ENCODE peak calls at places on chromosome 17, in nine cellular contexts. One of them, this sample, is unnamed.

GRCh38 chr17:45228985-45229517 is 7.4 kb downstream of the FMNL1 start:
- DNase-seq in HFF-Myc: peak; percentile 36
- DNase-seq in pancreas: peak; percentile 49
- DNase-seq in renal cortical epithelial cell: peak; percentile 71
- DNase-seq in neural crest cell: no peak
- DNase-seq in lower leg skin: peak; percentile 87
- DNase-seq in T-helper 1 cell: peak; percentile 64
- DNase-seq in hippocampal formation: peak; percentile 56
- DNase-seq in NCI-H1436: no peak
- DNase-seq in this sample: peak; percentile 81

GRCh38 chr17:64781810-64782555 is 119.9 kb upstream of the SMURF2 start:
- DNase-seq in HFF-Myc: no peak
- DNase-seq in pancreas: no peak
- DNase-seq in renal cortical epithelial cell: no peak
- DNase-seq in neural crest cell: no peak
- DNase-seq in lower leg skin: peak; percentile 19
- DNase-seq in T-helper 1 cell: no peak
- DNase-seq in hippocampal formation: no peak
- DNase-seq in NCI-H1436: no peak
- DNase-seq in this sample: no peak

GRCh38 chr17:28871056-28871579 is 16.3 kb downstream of the ERAL1 start:
- DNase-seq in HFF-Myc: no peak
- DNase-seq in pancreas: no peak
- DNase-seq in renal cortical epithelial cell: no peak
- DNase-seq in neural crest cell: no peak
- DNase-seq in lower leg skin: no peak
- DNase-seq in T-helper 1 cell: peak; percentile 18
- DNase-seq in hippocampal formation: no peak
- DNase-seq in NCI-H1436: no peak
- DNase-seq in this sample: no peak

GRCh38 chr17:6427284-6427781 is 7.6 kb downstream of the AIPL1 start:
- DNase-seq in HFF-Myc: no peak
- DNase-seq in pancreas: no peak
- DNase-seq in renal cortical epithelial cell: peak; percentile 32
- DNase-seq in neural crest cell: no peak
- DNase-seq in lower leg skin: no peak
- DNase-seq in T-helper 1 cell: peak; percentile 46
- DNase-seq in hippocampal formation: no peak
- DNase-seq in NCI-H1436: no peak
- DNase-seq in this sample: no peak

GRCh38 chr17:47946516-47946915 is 5.1 kb downstream of the PNPO start:
- DNase-seq in HFF-Myc: no peak
- DNase-seq in pancreas: no peak
- DNase-seq in renal cortical epithelial cell: no peak
- DNase-seq in neural crest cell: no peak
- DNase-seq in lower leg skin: no peak
- DNase-seq in T-helper 1 cell: no peak
- DNase-seq in hippocampal formation: no peak
- DNase-seq in NCI-H1436: no peak
- DNase-seq in this sample: no peak

GRCh38 chr17:82346342-82347300 is 12.4 kb upstream of the TEX19 start:
- DNase-seq in HFF-Myc: no peak
- DNase-seq in pancreas: no peak
- DNase-seq in renal cortical epithelial cell: no peak
- DNase-seq in neural crest cell: no peak
- DNase-seq in lower leg skin: no peak
- DNase-seq in T-helper 1 cell: no peak
- DNase-seq in hippocampal formation: no peak
- DNase-seq in NCI-H1436: no peak
- DNase-seq in this sample: no peak

GRCh38 chr17:65568918-65569317 is 7.5 kb upstream of the AXIN2 start:
- DNase-seq in HFF-Myc: no peak
- DNase-seq in pancreas: no peak
- DNase-seq in renal cortical epithelial cell: no peak
- DNase-seq in neural crest cell: no peak
- DNase-seq in lower leg skin: no peak
- DNase-seq in T-helper 1 cell: no peak
- DNase-seq in hippocampal formation: no peak
- DNase-seq in NCI-H1436: no peak
- DNase-seq in this sample: no peak

GRCh38 chr17:76530826-76531500 is 6.5 kb downstream of the CYGB start:
- DNase-seq in HFF-Myc: no peak
- DNase-seq in pancreas: no peak
- DNase-seq in renal cortical epithelial cell: no peak
- DNase-seq in neural crest cell: no peak
- DNase-seq in lower leg skin: no peak
- DNase-seq in T-helper 1 cell: no peak
- DNase-seq in hippocampal formation: no peak
- DNase-seq in NCI-H1436: no peak
- DNase-seq in this sample: no peak

GRCh38 chr17:40821536-40821935 is 878 bp downstream of the KRT10 start:
- DNase-seq in HFF-Myc: no peak
- DNase-seq in pancreas: no peak
- DNase-seq in renal cortical epithelial cell: no peak
- DNase-seq in neural crest cell: no peak
- DNase-seq in lower leg skin: no peak
- DNase-seq in T-helper 1 cell: no peak
- DNase-seq in hippocampal formation: no peak
- DNase-seq in NCI-H1436: no peak
- DNase-seq in this sample: no peak

GRCh38 chr17:50149425-50150353 is 788 bp downstream of the PPP1R9B start:
- DNase-seq in HFF-Myc: no peak
- DNase-seq in pancreas: peak; percentile 63
- DNase-seq in renal cortical epithelial cell: no peak
- DNase-seq in neural crest cell: peak; percentile 45
- DNase-seq in lower leg skin: no peak
- DNase-seq in T-helper 1 cell: peak; percentile 56
- DNase-seq in hippocampal formation: peak; percentile 27
- DNase-seq in NCI-H1436: no peak
- DNase-seq in this sample: peak; percentile 73

GRCh38 chr17:2094891-2095535 is 40.1 kb downstream of the HIC1 start:
- DNase-seq in HFF-Myc: no peak
- DNase-seq in pancreas: peak; percentile 55
- DNase-seq in renal cortical epithelial cell: peak; percentile 53
- DNase-seq in neural crest cell: no peak
- DNase-seq in lower leg skin: peak; percentile 56
- DNase-seq in T-helper 1 cell: no peak
- DNase-seq in hippocampal formation: no peak
- DNase-seq in NCI-H1436: no peak
- DNase-seq in this sample: no peak

GRCh38 chr17:39261286-39261685 is 35.5 kb upstream of the STAC2 start:
- DNase-seq in HFF-Myc: no peak
- DNase-seq in pancreas: no peak
- DNase-seq in renal cortical epithelial cell: no peak
- DNase-seq in neural crest cell: no peak
- DNase-seq in lower leg skin: no peak
- DNase-seq in T-helper 1 cell: no peak
- DNase-seq in hippocampal formation: no peak
- DNase-seq in NCI-H1436: no peak
- DNase-seq in this sample: no peak

GRCh38 chr17:62705116-62705515 is 77.6 kb downstream of the MRC2 start:
- DNase-seq in HFF-Myc: no peak
- DNase-seq in pancreas: no peak
- DNase-seq in renal cortical epithelial cell: no peak
- DNase-seq in neural crest cell: no peak
- DNase-seq in lower leg skin: no peak
- DNase-seq in T-helper 1 cell: no peak
- DNase-seq in hippocampal formation: no peak
- DNase-seq in NCI-H1436: no peak
- DNase-seq in this sample: no peak

GRCh38 chr17:41631025-41631889 is 6.9 kb upstream of the KRT17 start:
- DNase-seq in HFF-Myc: no peak
- DNase-seq in pancreas: no peak
- DNase-seq in renal cortical epithelial cell: no peak
- DNase-seq in neural crest cell: no peak
- DNase-seq in lower leg skin: no peak
- DNase-seq in T-helper 1 cell: no peak
- DNase-seq in hippocampal formation: no peak
- DNase-seq in NCI-H1436: no peak
- DNase-seq in this sample: no peak

GRCh38 chr17:76935331-76935730 is 67.1 kb downstream of the MGAT5B start:
- DNase-seq in HFF-Myc: no peak
- DNase-seq in pancreas: no peak
- DNase-seq in renal cortical epithelial cell: peak; percentile 38
- DNase-seq in neural crest cell: no peak
- DNase-seq in lower leg skin: no peak
- DNase-seq in T-helper 1 cell: no peak
- DNase-seq in hippocampal formation: no peak
- DNase-seq in NCI-H1436: no peak
- DNase-seq in this sample: no peak

GRCh38 chr17:71501716-71502115 is 619.1 kb upstream of the SOX9 start:
- DNase-seq in HFF-Myc: no peak
- DNase-seq in pancreas: no peak
- DNase-seq in renal cortical epithelial cell: no peak
- DNase-seq in neural crest cell: no peak
- DNase-seq in lower leg skin: no peak
- DNase-seq in T-helper 1 cell: no peak
- DNase-seq in hippocampal formation: no peak
- DNase-seq in NCI-H1436: no peak
- DNase-seq in this sample: no peak

GRCh38 chr17:76251478-76252039 is 11.3 kb upstream of the RNF157 start:
- DNase-seq in HFF-Myc: no peak
- DNase-seq in pancreas: no peak
- DNase-seq in renal cortical epithelial cell: no peak
- DNase-seq in neural crest cell: no peak
- DNase-seq in lower leg skin: no peak
- DNase-seq in T-helper 1 cell: no peak
- DNase-seq in hippocampal formation: no peak
- DNase-seq in NCI-H1436: no peak
- DNase-seq in this sample: no peak

GRCh38 chr17:62819511-62820221 is 11.6 kb upstream of the MARCHF10 start:
- DNase-seq in HFF-Myc: peak; percentile 89
- DNase-seq in pancreas: peak; percentile 49
- DNase-seq in renal cortical epithelial cell: peak; percentile 98
- DNase-seq in neural crest cell: peak; percentile 21
- DNase-seq in lower leg skin: peak; percentile 69
- DNase-seq in T-helper 1 cell: no peak
- DNase-seq in hippocampal formation: no peak
- DNase-seq in NCI-H1436: no peak
- DNase-seq in this sample: peak; percentile 53

GRCh38 chr17:8469964-8470363 is 34.3 kb downstream of the NDEL1 start:
- DNase-seq in HFF-Myc: no peak
- DNase-seq in pancreas: no peak
- DNase-seq in renal cortical epithelial cell: no peak
- DNase-seq in neural crest cell: no peak
- DNase-seq in lower leg skin: no peak
- DNase-seq in T-helper 1 cell: no peak
- DNase-seq in hippocampal formation: no peak
- DNase-seq in NCI-H1436: no peak
- DNase-seq in this sample: no peak

GRCh38 chr17:80201446-80201845 is 18.7 kb downstream of the SGSH start:
- DNase-seq in HFF-Myc: no peak
- DNase-seq in pancreas: no peak
- DNase-seq in renal cortical epithelial cell: no peak
- DNase-seq in neural crest cell: no peak
- DNase-seq in lower leg skin: no peak
- DNase-seq in T-helper 1 cell: no peak
- DNase-seq in hippocampal formation: no peak
- DNase-seq in NCI-H1436: no peak
- DNase-seq in this sample: no peak

GRCh38 chr17:12613566-12613965 is 52.1 kb upstream of the MYOCD start:
- DNase-seq in HFF-Myc: peak; percentile 21
- DNase-seq in pancreas: no peak
- DNase-seq in renal cortical epithelial cell: no peak
- DNase-seq in neural crest cell: no peak
- DNase-seq in lower leg skin: no peak
- DNase-seq in T-helper 1 cell: no peak
- DNase-seq in hippocampal formation: no peak
- DNase-seq in NCI-H1436: no peak
- DNase-seq in this sample: no peak

GRCh38 chr17:45740553-45741330 is 43.4 kb upstream of the CRHR1 start:
- DNase-seq in HFF-Myc: peak; percentile 14
- DNase-seq in pancreas: peak; percentile 23
- DNase-seq in renal cortical epithelial cell: peak; percentile 17
- DNase-seq in neural crest cell: peak; percentile 46
- DNase-seq in lower leg skin: no peak
- DNase-seq in T-helper 1 cell: no peak
- DNase-seq in hippocampal formation: peak; percentile 22
- DNase-seq in NCI-H1436: peak; percentile 96
- DNase-seq in this sample: no peak

This sample was measured in ovary.